ENCODE peak calls at places on chromosomes 16 and 17, in nine cellular contexts. K, W, E, L, G, S, R, B and O are unnamed samples.

GRCh38 chr17:696412-696811 is 18.2 kb downstream of the VPS53 start:
- DNase-seq in K (no peak), W (no peak), E (no peak), L (no peak), G (no peak), S (no peak), R (no peak), B (no peak), O (no peak)

GRCh38 chr16:85642762-85643281 is 29.7 kb downstream of the GSE1 start:
- DNase-seq in K (no peak), W (no peak), E (no peak), L (no peak), G (no peak), S (no peak), R (no peak), B (no peak), O (no peak)

GRCh38 chr17:76997981-76998531 is 129.9 kb downstream of the MGAT5B start:
- DNase-seq in K (no peak), W (no peak), E (peak), L (no peak), G (no peak), S (no peak), R (peak), B (peak), O (peak)

GRCh38 chr17:70310251-70310672 is 140.9 kb downstream of the KCNJ2 start:
- DNase-seq in K (no peak), W (peak), E (no peak), L (peak), G (no peak), S (no peak), R (no peak), B (no peak), O (no peak)

GRCh38 chr16:85123891-85124635 is 11.8 kb upstream of the CIBAR2 start:
- DNase-seq in K (peak), W (peak), E (no peak), L (peak), G (no peak), S (no peak), R (no peak), B (no peak), O (no peak)

GRCh38 chr17:33163827-33164555 is 129.1 kb downstream of the ASIC2 start:
- DNase-seq in K (no peak), W (no peak), E (no peak), L (no peak), G (no peak), S (no peak), R (no peak), B (no peak), O (no peak)

GRCh38 chr16:1145383-1146100 is 7.4 kb upstream of the CACNA1H start:
- DNase-seq in K (no peak), W (no peak), E (no peak), L (no peak), G (no peak), S (no peak), R (no peak), B (no peak), O (no peak)

GRCh38 chr17:83173997-83174858 is 94.8 kb downstream of the METRNL start:
- DNase-seq in K (no peak), W (no peak), E (no peak), L (peak), G (no peak), S (no peak), R (no peak), B (no peak), O (no peak)

GRCh38 chr17:17690156-17690737 is 9.0 kb downstream of the RAI1 start:
- DNase-seq in K (no peak), W (no peak), E (no peak), L (no peak), G (no peak), S (no peak), R (no peak), B (no peak), O (no peak)

GRCh38 chr17:9427460-9428315 is 147.9 kb downstream of the STX8 start:
- DNase-seq in K (no peak), W (no peak), E (no peak), L (no peak), G (no peak), S (no peak), R (no peak), B (no peak), O (no peak)

GRCh38 chr17:57668332-57668731 is 76.8 kb downstream of the CCDC182 start:
- DNase-seq in K (no peak), W (no peak), E (no peak), L (no peak), G (no peak), S (no peak), R (no peak), B (no peak), O (no peak)

GRCh38 chr16:73840710-73841109 is 455.9 kb upstream of the PSMD7 start:
- DNase-seq in K (no peak), W (no peak), E (no peak), L (no peak), G (no peak), S (no peak), R (no peak), B (no peak), O (no peak)

GRCh38 chr17:7233701-7234099 is 617 bp downstream of the DVL2 start:
- DNase-seq in K (no peak), W (peak), E (no peak), L (no peak), G (no peak), S (no peak), R (no peak), B (no peak), O (no peak)

GRCh38 chr16:75263963-75264445 is 12.6 kb upstream of the BCAR1 start:
- DNase-seq in K (no peak), W (no peak), E (no peak), L (peak), G (no peak), S (no peak), R (no peak), B (no peak), O (no peak)

GRCh38 chr17:68790931-68791330 is 164.3 kb downstream of the ABCA8 start:
- DNase-seq in K (peak), W (no peak), E (no peak), L (no peak), G (no peak), S (no peak), R (no peak), B (no peak), O (no peak)

GRCh38 chr17:15185625-15185991 is 79.5 kb downstream of the PMP22 start:
- DNase-seq in K (peak), W (peak), E (no peak), L (peak), G (no peak), S (no peak), R (no peak), B (no peak), O (no peak)

GRCh38 chr17:17401271-17401781 is 75.5 kb upstream of the MED9 start:
- DNase-seq in K (no peak), W (peak), E (peak), L (peak), G (peak), S (no peak), R (no peak), B (peak), O (no peak)

GRCh38 chr16:31215287-31216115 is 1.4 kb downstream of the PYDC1 start:
- DNase-seq in K (no peak), W (peak), E (no peak), L (peak), G (peak), S (no peak), R (no peak), B (peak), O (no peak)

GRCh38 chr17:27352481-27353460 is 58.9 kb downstream of the WSB1 start:
- DNase-seq in K (no peak), W (peak), E (no peak), L (no peak), G (no peak), S (no peak), R (no peak), B (no peak), O (no peak)